ENCODE peak calls at places on chromosomes 13 and 19, in ten cellular contexts. Z is neural progenitor cell, Q is cardiac fibroblast, F is Peyer's patch, I is AG04450, E is thoracic aorta, H is aorta, J is dorsolateral prefrontal cortex, A is tibial artery, P is IMR-90. O is an unnamed sample.

GRCh38 chr13:24865158-24865557 is 101.2 kb downstream of the RNF17 start:
- DNase-seq in Z (no peak), Q (peak; percentile 40), F (no peak), I (no peak), E (no peak), H (no peak), J (no peak), A (no peak), P (peak; percentile 4), O (no peak)

GRCh38 chr19:10567696-10568443 is 909 bp downstream of the CDKN2D start:
- DNase-seq in Z (no peak), Q (no peak), F (no peak), I (no peak), E (no peak), H (no peak), J (no peak), A (no peak), P (no peak), O (no peak)

GRCh38 chr19:35304036-35304435 is 12.1 kb downstream of the MAG start:
- DNase-seq in Z (no peak), Q (no peak), F (no peak), I (no peak), E (no peak), H (no peak), J (no peak), A (no peak), P (no peak), O (no peak)

GRCh38 chr19:720691-721160 is 12.0 kb downstream of the PALM start:
- DNase-seq in Z (no peak), Q (no peak), F (no peak), I (no peak), E (no peak), H (no peak), J (peak; percentile 49), A (no peak), P (no peak), O (no peak)

GRCh38 chr19:1811942-1812425 is at the start of gene ATP8B3:
- DNase-seq in Z (no peak), Q (no peak), F (peak; percentile 93), I (no peak), E (no peak), H (peak; percentile 94), J (no peak), A (no peak), P (no peak), O (no peak)

GRCh38 chr13:49524740-49525501 is 29.2 kb downstream of the PHF11 start:
- DNase-seq in Z (no peak), Q (no peak), F (no peak), I (no peak), E (no peak), H (no peak), J (no peak), A (no peak), P (no peak), O (no peak)

GRCh38 chr19:1355974-1356865 is 27.5 kb upstream of the NDUFS7 start:
- DNase-seq in Z (peak; percentile 27), Q (no peak), F (peak; percentile 69), I (no peak), E (no peak), H (no peak), J (no peak), A (no peak), P (peak; percentile 30), O (no peak)

GRCh38 chr19:12689581-12690216 is 1.9 kb downstream of the GNG14 start:
- DNase-seq in Z (no peak), Q (no peak), F (no peak), I (no peak), E (no peak), H (no peak), J (no peak), A (no peak), P (no peak), O (no peak)

GRCh38 chr19:10010247-10010691 is at the start of gene COL5A3:
- DNase-seq in Z (peak; percentile 69), Q (peak; percentile 74), F (peak; percentile 58), I (no peak), E (no peak), H (peak; percentile 83), J (no peak), A (peak; percentile 58), P (peak; percentile 58), O (no peak)

GRCh38 chr13:32538234-32538620 is 368 bp downstream of the N4BP2L2 start:
- DNase-seq in Z (peak; percentile 66), Q (peak; percentile 53), F (no peak), I (no peak), E (no peak), H (peak; percentile 77), J (no peak), A (peak; percentile 32), P (peak; percentile 62), O (no peak)

GRCh38 chr19:54266133-54266532 is 9.1 kb upstream of the LILRB5 start:
- DNase-seq in Z (peak; percentile 92), Q (peak; percentile 76), F (peak; percentile 92), I (peak; percentile 36), E (no peak), H (peak; percentile 87), J (peak; percentile 47), A (peak; percentile 75), P (peak; percentile 59), O (no peak)

GRCh38 chr19:54100560-54100959 is at the start of gene OSCAR:
- DNase-seq in Z (no peak), Q (no peak), F (peak; percentile 47), I (no peak), E (no peak), H (peak; percentile 74), J (no peak), A (no peak), P (no peak), O (no peak)

GRCh38 chr19:55579766-55580621 is 654 bp downstream of the ZNF579 start:
- DNase-seq in Z (peak; percentile 56), Q (peak; percentile 34), F (no peak), I (no peak), E (no peak), H (no peak), J (no peak), A (no peak), P (peak; percentile 41), O (no peak)

GRCh38 chr13:42812311-42812710 is 30.9 kb downstream of the FAM216B start:
- DNase-seq in Z (no peak), Q (peak; percentile 56), F (no peak), I (no peak), E (no peak), H (no peak), J (no peak), A (no peak), P (no peak), O (no peak)

GRCh38 chr13:42807866-42808265 is 26.5 kb downstream of the FAM216B start:
- DNase-seq in Z (no peak), Q (peak; percentile 81), F (no peak), I (no peak), E (no peak), H (no peak), J (no peak), A (no peak), P (peak; percentile 76), O (no peak)

GRCh38 chr13:42807236-42807635 is 25.9 kb downstream of the FAM216B start:
- DNase-seq in Z (no peak), Q (no peak), F (no peak), I (no peak), E (no peak), H (no peak), J (no peak), A (no peak), P (peak; percentile 20), O (no peak)

GRCh38 chr13:42804244-42804868 is 23.0 kb downstream of the FAM216B start:
- DNase-seq in Z (no peak), Q (no peak), F (no peak), I (no peak), E (no peak), H (no peak), J (no peak), A (no peak), P (no peak), O (no peak)

GRCh38 chr13:42808572-42808971 is 27.2 kb downstream of the FAM216B start:
- DNase-seq in Z (no peak), Q (no peak), F (no peak), I (no peak), E (no peak), H (no peak), J (no peak), A (no peak), P (peak; percentile 56), O (no peak)
- H3K4me3 ChIP-seq in Z (no peak overlapping the region), Q (no peak overlapping the region), F (no peak overlapping the region), I (no peak overlapping the region), E (no peak overlapping the region), H (no peak overlapping the region), J (no peak overlapping the region), A (no peak overlapping the region), P (no peak overlapping the region), O (no peak overlapping the region)

GRCh38 chr19:5536337-5536894 is 31.3 kb downstream of the TINCR start:
- DNase-seq in Z (peak; percentile 97), Q (peak; percentile 26), F (no peak), I (no peak), E (no peak), H (peak; percentile 78), J (peak; percentile 33), A (no peak), P (peak; percentile 33), O (no peak)
- H3K4me3 ChIP-seq in Z (peak overlapping the region; percentile 30), Q (no peak overlapping the region), F (no peak overlapping the region), I (no peak overlapping the region), E (peak overlapping the region; percentile 39), H (no peak overlapping the region), J (peak overlapping the region; percentile 19), A (no peak overlapping the region), P (no peak overlapping the region), O (no peak overlapping the region)

GRCh38 chr13:95644611-95645052 is at the start of gene DZIP1:
- DNase-seq in Z (peak; percentile 94), Q (peak; percentile 87), F (peak; percentile 65), I (peak; percentile 64), E (peak; percentile 15), H (peak; percentile 91), J (peak; percentile 55), A (peak; percentile 57), P (peak; percentile 83), O (peak; percentile 83)
- H3K4me3 ChIP-seq in Z (peak within 1 kb of the TSS; percentile 59), Q (peak within 1 kb of the TSS; percentile 73), F (peak within 1 kb of the TSS; percentile 35), I (peak within 1 kb of the TSS; percentile 65), E (peak within 1 kb of the TSS; percentile 87), H (peak within 1 kb of the TSS; percentile 76), J (peak within 1 kb of the TSS; percentile 49), A (peak within 1 kb of the TSS; percentile 88), P (peak within 1 kb of the TSS; percentile 50), O (peak within 1 kb of the TSS; percentile 55)

GRCh38 chr13:93769126-93769525 is 542.5 kb downstream of the GPC6 start:
- DNase-seq in Z (no peak), Q (no peak), F (no peak), I (no peak), E (no peak), H (no peak), J (no peak), A (no peak), P (peak; percentile 35), O (no peak)

GRCh38 chr13:93767917-93768422 is 541.4 kb downstream of the GPC6 start:
- DNase-seq in Z (no peak), Q (no peak), F (no peak), I (no peak), E (no peak), H (no peak), J (no peak), A (no peak), P (no peak), O (no peak)

GRCh38 chr13:93771782-93772181 is 545.2 kb downstream of the GPC6 start:
- DNase-seq in Z (no peak), Q (peak; percentile 18), F (no peak), I (no peak), E (no peak), H (no peak), J (no peak), A (no peak), P (peak; percentile 31), O (no peak)

GRCh38 chr13:93769607-93770006 is 543.0 kb downstream of the GPC6 start:
- DNase-seq in Z (no peak), Q (no peak), F (no peak), I (no peak), E (no peak), H (no peak), J (no peak), A (no peak), P (no peak), O (no peak)

GRCh38 chr13:93771229-93771628 is 544.6 kb downstream of the GPC6 start:
- DNase-seq in Z (peak; percentile 85), Q (no peak), F (no peak), I (no peak), E (no peak), H (no peak), J (no peak), A (no peak), P (no peak), O (no peak)
- H3K4me3 ChIP-seq in Z (peak overlapping the region; percentile 7), Q (no peak overlapping the region), F (no peak overlapping the region), I (no peak overlapping the region), E (no peak overlapping the region), H (no peak overlapping the region), J (no peak overlapping the region), A (no peak overlapping the region), P (no peak overlapping the region), O (no peak overlapping the region)